ENCODE peak calls at places on chromosomes 12 and 14, in six cellular contexts. G, H, N, C, D and E are unnamed samples.

GRCh38 chr12:14784471-14784870 is 18.8 kb downstream of the WBP11 start:
- DNase-seq in G (no peak), H (no peak), N (no peak), C (no peak), D (no peak), E (no peak)

GRCh38 chr12:47273191-47273626 is 193.4 kb upstream of the AMIGO2 start:
- DNase-seq in G (no peak), H (no peak), N (no peak), C (no peak), D (no peak), E (no peak)

GRCh38 chr14:87187787-87188186 is 805.2 kb downstream of the GALC start:
- DNase-seq in G (no peak), H (no peak), N (no peak), C (no peak), D (no peak), E (no peak)

GRCh38 chr12:14454098-14454907 is 88.8 kb downstream of the ATF7IP start:
- DNase-seq in G (no peak), H (no peak), N (no peak), C (no peak), D (no peak), E (no peak)

GRCh38 chr14:22699801-22700564 is 55.8 kb upstream of the OR6J1 start:
- DNase-seq in G (no peak), H (no peak), N (no peak), C (no peak), D (no peak), E (no peak)

GRCh38 chr14:68466491-68466977 is 326.3 kb downstream of the ZFP36L1 start:
- DNase-seq in G (peak; percentile 85), H (no peak), N (no peak), C (no peak), D (no peak), E (no peak)

GRCh38 chr12:70885952-70886351 is 34.6 kb downstream of the PTPRR start:
- DNase-seq in G (no peak), H (no peak), N (no peak), C (no peak), D (no peak), E (no peak)

GRCh38 chr12:52324068-52324444 is 2.9 kb upstream of the KRT83 start:
- DNase-seq in G (no peak), H (peak; percentile 44), N (no peak), C (no peak), D (no peak), E (no peak)

GRCh38 chr12:132766380-132767085 is 4.9 kb upstream of the ANKLE2 start:
- DNase-seq in G (no peak), H (peak; percentile 80), N (no peak), C (no peak), D (no peak), E (no peak)

GRCh38 chr14:105496831-105497591 is 6.0 kb downstream of the TEDC1 start:
- DNase-seq in G (no peak), H (no peak), N (no peak), C (no peak), D (no peak), E (no peak)

GRCh38 chr12:118299791-118300460 is 72.8 kb downstream of the TAOK3 start:
- DNase-seq in G (no peak), H (no peak), N (no peak), C (no peak), D (no peak), E (no peak)

GRCh38 chr12:115380509-115381120 is 696.6 kb upstream of the TBX3 start:
- DNase-seq in G (no peak), H (no peak), N (no peak), C (no peak), D (no peak), E (no peak)

GRCh38 chr12:70919597-70920035 is 922 bp downstream of the PTPRR start:
- DNase-seq in G (no peak), H (no peak), N (no peak), C (no peak), D (no peak), E (no peak)

GRCh38 chr14:75249251-75249957 is 29.2 kb upstream of the FOS start:
- DNase-seq in G (no peak), H (peak; percentile 85), N (peak; percentile 80), C (no peak), D (no peak), E (no peak)

GRCh38 chr12:12319501-12320322 is 30.3 kb downstream of the MANSC1 start:
- DNase-seq in G (no peak), H (peak; percentile 34), N (no peak), C (no peak), D (no peak), E (no peak)

GRCh38 chr12:85951823-85952222 is 77.7 kb downstream of the NTS start:
- DNase-seq in G (no peak), H (no peak), N (no peak), C (no peak), D (no peak), E (no peak)

GRCh38 chr14:58817846-58818245 is 180.1 kb downstream of the DACT1 start:
- DNase-seq in G (no peak), H (no peak), N (no peak), C (no peak), D (no peak), E (no peak)

GRCh38 chr12:62919827-62920226 is 15.1 kb downstream of the PPM1H start:
- DNase-seq in G (no peak), H (no peak), N (no peak), C (no peak), D (no peak), E (no peak)

GRCh38 chr12:95300286-95300685 is 82.7 kb downstream of the VEZT start:
- DNase-seq in G (no peak), H (no peak), N (no peak), C (no peak), D (no peak), E (no peak)

GRCh38 chr14:73364559-73364958 is 93.8 kb downstream of the NUMB start:
- DNase-seq in G (no peak), H (no peak), N (no peak), C (no peak), D (no peak), E (no peak)

GRCh38 chr12:92070054-92070863 is 75.4 kb downstream of the BTG1 start:
- DNase-seq in G (no peak), H (no peak), N (no peak), C (no peak), D (no peak), E (no peak)

GRCh38 chr14:57487771-57488170 is 5.9 kb downstream of the CCDC198 start:
- DNase-seq in G (no peak), H (no peak), N (no peak), C (no peak), D (no peak), E (no peak)

GRCh38 chr12:63764481-63764880 is 15.2 kb upstream of the RXYLT1 start:
- DNase-seq in G (no peak), H (no peak), N (no peak), C (no peak), D (no peak), E (no peak)

GRCh38 chr14:65639216-65639615 is 226.7 kb downstream of the FUT8 start:
- DNase-seq in G (no peak), H (no peak), N (no peak), C (no peak), D (no peak), E (no peak)

GRCh38 chr12:20142956-20143355 is 225.4 kb upstream of the PDE3A start:
- DNase-seq in G (no peak), H (no peak), N (no peak), C (no peak), D (no peak), E (no peak)
- TF ChIP-seq CTCF in G (no peak), H (no peak), N (no peak), C (no peak), D (no peak), E (peak; percentile 41)

DNA sequence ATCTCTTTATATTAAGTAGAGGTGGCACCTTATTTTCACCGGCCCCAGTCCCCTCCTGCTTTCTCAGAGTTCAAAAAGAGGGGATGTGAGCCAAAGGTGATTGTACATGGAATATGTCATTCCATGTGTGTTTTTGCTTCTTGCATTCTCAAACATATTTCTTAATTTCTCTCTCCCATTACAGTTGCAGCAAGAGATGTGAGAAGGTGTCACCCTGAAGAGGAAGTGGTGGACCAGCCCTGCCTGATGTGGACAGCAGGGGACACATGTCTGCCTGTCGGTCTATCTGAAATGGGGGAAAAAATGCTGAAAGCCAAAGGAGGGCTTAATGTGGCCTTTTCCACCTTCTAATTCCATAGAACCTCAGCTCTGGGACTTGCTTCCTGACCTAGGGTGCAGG is 1.9 kb upstream of the FOXN3 start:
- DNase-seq in G (no peak), H (no peak), N (no peak), C (no peak), D (no peak), E (no peak)
- TF ChIP-seq CTCF in G (no peak), H (no peak), N (no peak), C (no peak), D (no peak), E (no peak)

DNA sequence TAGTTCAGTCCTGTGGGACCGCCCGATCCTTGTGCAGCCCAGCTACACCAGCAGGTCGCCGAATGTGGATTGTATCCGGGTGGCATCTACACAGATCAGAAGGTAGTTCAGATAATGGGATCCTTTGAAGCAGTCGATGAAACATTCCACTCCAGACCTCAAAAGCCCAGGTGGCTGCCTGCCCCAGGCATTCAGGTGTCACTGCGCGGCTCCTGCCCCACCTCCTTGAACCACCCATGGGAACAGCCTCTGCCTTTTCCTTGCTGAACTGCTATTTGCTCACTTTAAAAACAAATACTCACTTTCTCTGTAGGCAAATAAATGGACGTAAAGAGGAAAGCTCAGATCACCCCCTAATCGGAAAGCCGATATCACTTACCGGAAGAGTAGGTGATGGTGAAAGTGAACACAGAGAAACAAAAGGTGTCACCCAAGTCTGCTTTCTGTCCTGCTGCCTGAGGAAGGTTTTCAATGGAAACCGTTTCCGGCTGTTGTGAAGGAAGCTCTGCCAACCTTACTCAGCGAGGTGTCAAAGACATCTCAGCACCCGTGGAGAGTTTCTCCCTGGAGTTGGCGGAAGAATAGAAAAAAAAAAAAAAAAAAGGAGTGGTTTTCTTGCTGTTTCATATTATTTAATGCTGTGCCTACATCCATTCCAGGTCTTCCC is 100.4 kb upstream of the NCOR2 start:
- DNase-seq in G (no peak), H (no peak), N (no peak), C (no peak), D (no peak), E (no peak)
- TF ChIP-seq CTCF in G (no peak), H (no peak), N (no peak), C (no peak), D (no peak), E (no peak)

GRCh38 chr14:80926706-80927384 is 14.7 kb downstream of the CEP128 start:
- DNase-seq in G (no peak), H (no peak), N (no peak), C (no peak), D (no peak), E (no peak)

GRCh38 chr14:80930836-80931389 is 10.6 kb downstream of the CEP128 start:
- DNase-seq in G (peak; percentile 16), H (no peak), N (peak; percentile 61), C (no peak), D (no peak), E (no peak)

GRCh38 chr14:80930095-80930494 is 11.4 kb downstream of the CEP128 start:
- DNase-seq in G (no peak), H (no peak), N (no peak), C (no peak), D (no peak), E (no peak)

GRCh38 chr14:80924365-80925103 is 17.0 kb downstream of the CEP128 start:
- DNase-seq in G (no peak), H (no peak), N (no peak), C (no peak), D (no peak), E (no peak)

GRCh38 chr14:80927385-80927989 is 14.1 kb downstream of the CEP128 start:
- DNase-seq in G (no peak), H (no peak), N (no peak), C (no peak), D (no peak), E (no peak)
- TF ChIP-seq CTCF in G (no peak), H (no peak), N (no peak), C (no peak), D (no peak), E (no peak)